ENCODE peak calls at places on chromosomes 16 and 17, in six cellular contexts. One of them, this sample, is unnamed.

GRCh38 chr17:74956093-74956492 is 16.5 kb downstream of the HID1 start:
- DNase-seq in testis: no peak
- DNase-seq in IMR-90: no peak
- DNase-seq in ovary: no peak
- DNase-seq in upper lobe of left lung: no peak
- DNase-seq in heart left ventricle: no peak
- DNase-seq in this sample: no peak

GRCh38 chr16:17471745-17472075 is 950 bp upstream of the XYLT1 start:
- DNase-seq in testis: no peak
- DNase-seq in IMR-90: peak; percentile 67
- DNase-seq in ovary: no peak
- DNase-seq in upper lobe of left lung: no peak
- DNase-seq in heart left ventricle: no peak
- DNase-seq in this sample: no peak

GRCh38 chr17:16259926-16260325 is 42.9 kb downstream of the PIGL start:
- DNase-seq in testis: no peak
- DNase-seq in IMR-90: no peak
- DNase-seq in ovary: no peak
- DNase-seq in upper lobe of left lung: peak; percentile 22
- DNase-seq in heart left ventricle: no peak
- DNase-seq in this sample: no peak

GRCh38 chr16:46928811-46929210 is 44.6 kb downstream of the GPT2 start:
- DNase-seq in testis: peak; percentile 75
- DNase-seq in IMR-90: no peak
- DNase-seq in ovary: no peak
- DNase-seq in upper lobe of left lung: no peak
- DNase-seq in heart left ventricle: no peak
- DNase-seq in this sample: no peak

GRCh38 chr16:908526-909155 is 62.1 kb downstream of the LMF1 start:
- DNase-seq in testis: no peak
- DNase-seq in IMR-90: no peak
- DNase-seq in ovary: no peak
- DNase-seq in upper lobe of left lung: peak; percentile 60
- DNase-seq in heart left ventricle: no peak
- DNase-seq in this sample: no peak

GRCh38 chr17:689556-690247 is 24.9 kb downstream of the VPS53 start:
- DNase-seq in testis: no peak
- DNase-seq in IMR-90: no peak
- DNase-seq in ovary: no peak
- DNase-seq in upper lobe of left lung: no peak
- DNase-seq in heart left ventricle: no peak
- DNase-seq in this sample: no peak

GRCh38 chr17:36674278-36674650 is 72.9 kb downstream of the MRM1 start:
- DNase-seq in testis: no peak
- DNase-seq in IMR-90: no peak
- DNase-seq in ovary: no peak
- DNase-seq in upper lobe of left lung: no peak
- DNase-seq in heart left ventricle: no peak
- DNase-seq in this sample: no peak

GRCh38 chr17:40452074-40452787 is 9.0 kb downstream of the IGFBP4 start:
- DNase-seq in testis: no peak
- DNase-seq in IMR-90: peak; percentile 93
- DNase-seq in ovary: peak; percentile 78
- DNase-seq in upper lobe of left lung: no peak
- DNase-seq in heart left ventricle: peak; percentile 78
- DNase-seq in this sample: no peak

GRCh38 chr16:27640277-27640600 is 90.3 kb downstream of the KATNIP start:
- DNase-seq in testis: no peak
- DNase-seq in IMR-90: no peak
- DNase-seq in ovary: no peak
- DNase-seq in upper lobe of left lung: peak; percentile 40
- DNase-seq in heart left ventricle: no peak
- DNase-seq in this sample: no peak

GRCh38 chr17:51947160-51947559 is 211.4 kb downstream of the CA10 start:
- DNase-seq in testis: no peak
- DNase-seq in IMR-90: no peak
- DNase-seq in ovary: no peak
- DNase-seq in upper lobe of left lung: no peak
- DNase-seq in heart left ventricle: no peak
- DNase-seq in this sample: no peak

GRCh38 chr17:40453881-40454630 is 10.8 kb downstream of the IGFBP4 start:
- DNase-seq in testis: no peak
- DNase-seq in IMR-90: peak; percentile 62
- DNase-seq in ovary: peak; percentile 31
- DNase-seq in upper lobe of left lung: peak; percentile 71
- DNase-seq in heart left ventricle: no peak
- DNase-seq in this sample: no peak

GRCh38 chr16:88039591-88039990 is 88.4 kb downstream of the BANP start:
- DNase-seq in testis: no peak
- DNase-seq in IMR-90: no peak
- DNase-seq in ovary: no peak
- DNase-seq in upper lobe of left lung: no peak
- DNase-seq in heart left ventricle: no peak
- DNase-seq in this sample: no peak

GRCh38 chr17:31561469-31562412 is 170.3 kb downstream of the RAB11FIP4 start:
- DNase-seq in testis: no peak
- DNase-seq in IMR-90: peak; percentile 49
- DNase-seq in ovary: no peak
- DNase-seq in upper lobe of left lung: no peak
- DNase-seq in heart left ventricle: no peak
- DNase-seq in this sample: no peak

GRCh38 chr16:56401482-56401881 is 23.9 kb downstream of the AMFR start:
- DNase-seq in testis: peak; percentile 26
- DNase-seq in IMR-90: no peak
- DNase-seq in ovary: no peak
- DNase-seq in upper lobe of left lung: no peak
- DNase-seq in heart left ventricle: no peak
- DNase-seq in this sample: peak; percentile 57

GRCh38 chr16:28157768-28158535 is 53.8 kb downstream of the XPO6 start:
- DNase-seq in testis: no peak
- DNase-seq in IMR-90: peak; percentile 59
- DNase-seq in ovary: no peak
- DNase-seq in upper lobe of left lung: no peak
- DNase-seq in heart left ventricle: no peak
- DNase-seq in this sample: no peak

GRCh38 chr16:22318690-22319358 is 21.6 kb downstream of the POLR3E start:
- DNase-seq in testis: peak; percentile 40
- DNase-seq in IMR-90: peak; percentile 22
- DNase-seq in ovary: no peak
- DNase-seq in upper lobe of left lung: no peak
- DNase-seq in heart left ventricle: no peak
- DNase-seq in this sample: no peak

GRCh38 chr17:48043171-48043570 is 5.0 kb upstream of the NFE2L1 start:
- DNase-seq in testis: no peak
- DNase-seq in IMR-90: no peak
- DNase-seq in ovary: no peak
- DNase-seq in upper lobe of left lung: no peak
- DNase-seq in heart left ventricle: no peak
- DNase-seq in this sample: no peak

GRCh38 chr17:16886655-16887322 is 85.1 kb downstream of the TNFRSF13B start:
- DNase-seq in testis: no peak
- DNase-seq in IMR-90: no peak
- DNase-seq in ovary: no peak
- DNase-seq in upper lobe of left lung: no peak
- DNase-seq in heart left ventricle: no peak
- DNase-seq in this sample: peak; percentile 90

GRCh38 chr17:38358586-38359513 is 7.2 kb downstream of the SOCS7 start:
- DNase-seq in testis: no peak
- DNase-seq in IMR-90: no peak
- DNase-seq in ovary: no peak
- DNase-seq in upper lobe of left lung: no peak
- DNase-seq in heart left ventricle: no peak
- DNase-seq in this sample: no peak

GRCh38 chr16:87780385-87780989 is 14.7 kb upstream of the KLHDC4 start:
- DNase-seq in testis: peak; percentile 30
- DNase-seq in IMR-90: peak; percentile 38
- DNase-seq in ovary: no peak
- DNase-seq in upper lobe of left lung: no peak
- DNase-seq in heart left ventricle: peak; percentile 48
- DNase-seq in this sample: no peak

GRCh38 chr16:62602790-62603189 is 566.6 kb upstream of the CDH8 start:
- DNase-seq in testis: no peak
- DNase-seq in IMR-90: no peak
- DNase-seq in ovary: no peak
- DNase-seq in upper lobe of left lung: no peak
- DNase-seq in heart left ventricle: no peak
- DNase-seq in this sample: no peak

GRCh38 chr16:24430937-24431760 is 108.2 kb upstream of the RBBP6 start:
- DNase-seq in testis: no peak
- DNase-seq in IMR-90: no peak
- DNase-seq in ovary: no peak
- DNase-seq in upper lobe of left lung: no peak
- DNase-seq in heart left ventricle: no peak
- DNase-seq in this sample: no peak

GRCh38 chr17:56125830-56126819 is 27.1 kb upstream of the ANKFN1 start:
- DNase-seq in testis: peak; percentile 25
- DNase-seq in IMR-90: peak; percentile 74
- DNase-seq in ovary: no peak
- DNase-seq in upper lobe of left lung: peak; percentile 42
- DNase-seq in heart left ventricle: no peak
- DNase-seq in this sample: no peak

DNA sequence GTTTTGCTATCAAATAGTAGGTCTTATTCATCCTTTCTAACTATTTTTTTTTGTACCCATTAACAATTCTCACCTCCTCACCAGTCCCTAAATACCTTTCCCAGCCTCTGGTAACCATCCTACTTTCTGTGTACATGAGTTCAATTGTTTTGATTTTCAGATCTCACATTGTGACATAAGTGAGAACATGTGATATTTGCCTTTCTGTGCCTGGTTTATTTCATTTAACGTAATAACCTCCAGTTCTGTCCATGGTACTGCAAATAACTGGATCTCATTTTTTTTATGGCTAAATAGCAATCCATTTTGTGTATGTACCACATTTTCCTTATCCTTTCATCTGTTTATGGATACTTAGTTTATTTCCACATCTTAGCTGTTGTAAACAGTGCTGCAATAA is 181.9 kb upstream of the KIF2B start:
- DNase-seq in testis: no peak
- DNase-seq in IMR-90: no peak
- DNase-seq in ovary: no peak
- DNase-seq in upper lobe of left lung: no peak
- DNase-seq in heart left ventricle: no peak
- DNase-seq in this sample: no peak
- H3K9me3 ChIP-seq in testis: no peaks in the 10 kb centered on the region
- H3K9me3 ChIP-seq in IMR-90: no peaks in the 10 kb centered on the region
- H3K9me3 ChIP-seq in ovary: no peaks in the 10 kb centered on the region
- H3K9me3 ChIP-seq in upper lobe of left lung: no peaks in the 10 kb centered on the region
- H3K9me3 ChIP-seq in heart left ventricle: no peaks in the 10 kb centered on the region
- H3K9me3 ChIP-seq in this sample: no peaks in the 10 kb centered on the region

DNA sequence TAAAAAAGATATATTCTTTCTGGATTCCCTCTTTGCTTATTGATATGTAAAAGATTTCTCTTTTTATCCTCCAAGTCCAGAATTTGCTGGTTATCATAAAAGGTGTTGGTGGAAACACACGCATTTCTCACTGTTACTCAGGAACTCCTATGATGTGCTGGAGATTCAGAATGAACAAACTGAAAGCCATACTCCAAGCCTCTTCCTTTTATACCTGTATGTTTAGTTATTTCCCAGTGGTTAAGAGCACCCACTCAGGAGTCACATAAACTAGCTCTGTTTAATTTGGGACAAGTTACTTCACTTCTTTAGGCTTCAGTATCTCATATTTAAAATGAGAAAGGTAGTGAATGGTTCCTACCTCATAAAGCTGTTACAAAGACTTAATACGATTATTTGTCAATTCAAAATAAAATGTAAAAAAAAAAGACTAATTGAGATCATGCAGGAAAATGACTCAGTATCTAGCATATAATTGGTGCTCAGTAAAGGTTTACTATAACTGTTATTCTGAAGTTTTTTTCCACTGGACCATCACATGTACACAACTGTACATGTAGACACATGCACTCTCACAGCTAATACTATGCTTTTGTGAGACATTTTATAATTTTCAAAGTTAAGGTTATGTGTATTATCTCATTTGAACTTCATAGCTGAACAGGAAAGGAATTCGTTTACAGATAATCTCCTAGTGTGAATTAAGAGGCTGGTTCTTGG is 47.1 kb downstream of the TNRC6C start:
- DNase-seq in testis: no peak
- DNase-seq in IMR-90: no peak
- DNase-seq in ovary: no peak
- DNase-seq in upper lobe of left lung: no peak
- DNase-seq in heart left ventricle: no peak
- DNase-seq in this sample: no peak
- TF ChIP-seq POLR2A in testis: no peak
- TF ChIP-seq POLR2A in IMR-90: no peak
- TF ChIP-seq POLR2A in ovary: no peak
- TF ChIP-seq POLR2A in upper lobe of left lung: no peak
- TF ChIP-seq POLR2A in heart left ventricle: no peak
- TF ChIP-seq POLR2A in this sample: no peak

DNA sequence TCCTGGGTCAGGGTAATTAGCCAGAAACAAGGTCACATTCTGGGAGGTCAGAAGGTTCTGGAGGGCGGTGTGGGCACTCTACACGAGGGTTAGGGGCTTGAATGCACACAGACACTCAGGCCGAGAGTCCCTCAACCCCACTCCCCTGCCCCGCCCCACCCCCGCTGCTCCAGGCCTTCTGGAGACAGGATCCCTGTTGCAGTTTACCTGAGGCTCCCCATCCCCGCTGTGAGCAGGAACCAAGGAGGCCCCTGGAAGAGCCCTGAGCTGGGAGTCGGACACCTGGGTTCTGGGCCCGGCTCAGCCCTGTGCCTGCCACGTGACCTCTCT is 4.4 kb upstream of the ACTG1 start:
- DNase-seq in testis: no peak
- DNase-seq in IMR-90: no peak
- DNase-seq in ovary: no peak
- DNase-seq in upper lobe of left lung: peak; percentile 58
- DNase-seq in heart left ventricle: no peak
- DNase-seq in this sample: no peak
- H3K27me3 ChIP-seq in testis: no peaks in the 10 kb centered on the region
- H3K27me3 ChIP-seq in IMR-90: no peaks in the 10 kb centered on the region
- H3K27me3 ChIP-seq in ovary: no peaks in the 10 kb centered on the region
- H3K27me3 ChIP-seq in upper lobe of left lung: no peaks in the 10 kb centered on the region
- H3K27me3 ChIP-seq in heart left ventricle: no peaks in the 10 kb centered on the region
- H3K27me3 ChIP-seq in this sample: no peaks in the 10 kb centered on the region

DNA sequence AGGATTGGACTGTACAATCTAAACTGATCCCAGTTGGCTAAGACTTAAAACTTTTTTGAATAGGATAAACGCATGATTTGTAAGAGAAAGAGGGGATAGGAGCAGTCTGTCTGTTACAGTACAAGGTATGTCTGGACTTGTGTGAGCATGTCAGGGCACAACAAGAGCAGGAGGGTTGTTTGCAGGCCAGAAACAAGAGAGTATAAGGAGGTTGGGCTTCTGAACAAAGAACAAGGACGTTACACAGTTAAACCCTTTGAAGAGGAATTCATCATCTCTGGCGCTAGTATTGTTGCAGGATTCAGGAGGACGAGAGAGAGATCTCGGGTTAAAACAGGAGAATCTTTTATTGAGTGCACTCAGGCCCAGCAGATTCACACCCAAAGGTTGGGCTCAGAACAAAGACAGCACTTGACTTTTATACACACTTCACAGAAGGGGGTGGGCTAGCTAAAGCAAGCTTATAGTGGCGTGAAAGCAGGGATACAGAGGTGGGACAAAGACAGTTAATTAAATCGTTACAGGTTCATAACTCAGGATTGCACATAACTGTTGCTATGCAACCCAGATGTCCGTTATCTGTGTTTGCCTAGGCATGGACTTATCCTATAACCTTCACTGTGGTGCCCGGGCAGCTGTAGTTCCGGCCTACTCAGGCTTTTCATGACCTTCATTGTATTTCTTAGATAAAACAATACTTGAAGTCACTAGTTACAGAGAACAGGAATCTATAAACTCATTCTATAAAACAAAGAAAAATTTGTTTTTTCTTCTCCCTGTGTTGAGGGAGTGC is 34.4 kb downstream of the SEC14L1 start:
- DNase-seq in testis: peak; percentile 84
- DNase-seq in IMR-90: no peak
- DNase-seq in ovary: no peak
- DNase-seq in upper lobe of left lung: no peak
- DNase-seq in heart left ventricle: no peak
- DNase-seq in this sample: no peak
- H3K9me3 ChIP-seq in testis: no peaks in the 10 kb centered on the region
- H3K9me3 ChIP-seq in IMR-90: peaks cover 15% of the 10 kb centered on the region
- H3K9me3 ChIP-seq in ovary: no peaks in the 10 kb centered on the region
- H3K9me3 ChIP-seq in upper lobe of left lung: peaks cover 22% of the 10 kb centered on the region
- H3K9me3 ChIP-seq in heart left ventricle: peaks cover 17% of the 10 kb centered on the region
- H3K9me3 ChIP-seq in this sample: peaks cover 20% of the 10 kb centered on the region